ENCODE peak calls at places on chromosomes 3 and 15, in eight cellular contexts. I is NAMALWA, K is ecto neural progenitor cell, O is GM19239, E is amniotic stem cell, C is GDM1, W is NCI-H460, V is foreskin fibroblast. Q is an unnamed sample.

GRCh38 chr3:16090013-16090412 is 84.5 kb upstream of the GALNT15 start:
- DNase-seq in W (no peak), E (peak; percentile 92), K (no peak), V (peak; percentile 97), I (no peak), O (no peak), C (no peak), Q (peak; percentile 94)

GRCh38 chr3:70583682-70584081 is 271.2 kb upstream of the MDFIC2 start:
- DNase-seq in V (no peak), K (no peak), O (no peak), I (no peak), E (no peak), C (no peak), W (no peak), Q (no peak)

GRCh38 chr3:123536153-123536895 is 48.5 kb downstream of the HACD2 start:
- DNase-seq in C (no peak), W (no peak), I (no peak), K (no peak), O (no peak), V (no peak), E (no peak), Q (no peak)

GRCh38 chr3:12900885-12901411 is 59.6 kb upstream of the RPL32 start:
- DNase-seq in E (no peak), W (no peak), C (no peak), O (no peak), K (no peak), V (no peak), I (no peak), Q (no peak)

GRCh38 chr15:81809543-81809942 is 236.3 kb downstream of the MEX3B start:
- DNase-seq in E (no peak), I (peak; percentile 77), O (no peak), V (no peak), W (no peak), K (no peak), C (peak; percentile 64), Q (peak; percentile 8)

GRCh38 chr15:38696120-38696727 is 131.6 kb upstream of the RASGRP1 start:
- DNase-seq in E (no peak), V (peak; percentile 20), C (peak; percentile 94), K (no peak), O (no peak), W (no peak), I (no peak), Q (no peak)

GRCh38 chr3:16279010-16279409 is 14.0 kb downstream of the OXNAD1 start:
- DNase-seq in O (no peak), W (no peak), E (no peak), V (no peak), I (no peak), C (no peak), K (no peak), Q (no peak)

GRCh38 chr15:74954515-74954914 is 2.1 kb downstream of the RPP25 start:
- DNase-seq in O (no peak), I (peak; percentile 38), K (peak; percentile 54), V (peak; percentile 38), W (no peak), C (no peak), E (peak; percentile 10), Q (no peak)

GRCh38 chr15:99511865-99512632 is 53.7 kb upstream of the MEF2A start:
- DNase-seq in K (no peak), I (peak; percentile 99), E (no peak), W (no peak), C (peak; percentile 17), O (no peak), V (no peak), Q (no peak)

GRCh38 chr3:177679568-177680441 is 482.5 kb upstream of the TBL1XR1 start:
- DNase-seq in V (peak; percentile 53), W (no peak), C (peak; percentile 56), I (no peak), O (no peak), E (no peak), K (no peak), Q (peak; percentile 16)

GRCh38 chr3:26622634-26623408 is at the start of gene LRRC3B:
- DNase-seq in O (no peak), C (no peak), E (no peak), I (no peak), W (no peak), K (peak; percentile 83), V (no peak), Q (no peak)

GRCh38 chr15:99507016-99507731 is 58.6 kb upstream of the MEF2A start:
- DNase-seq in E (no peak), O (no peak), V (peak; percentile 50), I (peak; percentile 71), C (no peak), K (no peak), W (no peak), Q (peak; percentile 34)

GRCh38 chr15:70752142-70752754 is 11.1 kb downstream of the UACA start:
- DNase-seq in W (no peak), E (no peak), I (peak; percentile 30), K (no peak), C (no peak), O (no peak), V (no peak), Q (no peak)

GRCh38 chr15:65069779-65070546 is 2.2 kb upstream of the RASL12 start:
- DNase-seq in E (no peak), K (no peak), C (no peak), I (no peak), V (no peak), O (no peak), W (no peak), Q (no peak)

GRCh38 chr15:69213786-69214185 is 53.4 kb downstream of the GLCE start:
- DNase-seq in C (no peak), E (no peak), I (no peak), V (no peak), K (no peak), W (no peak), O (no peak), Q (no peak)

GRCh38 chr3:84738101-84738500 is 220.7 kb upstream of the CADM2 start:
- DNase-seq in O (no peak), C (no peak), V (no peak), K (no peak), I (no peak), E (no peak), W (no peak), Q (no peak)

GRCh38 chr3:188948658-188949400 is 222.9 kb upstream of the TPRG1 start:
- DNase-seq in I (no peak), K (no peak), V (peak; percentile 96), O (no peak), W (peak; percentile 53), C (peak; percentile 24), E (peak; percentile 25), Q (peak; percentile 92)

GRCh38 chr3:45055411-45056143 is 29.5 kb downstream of the CLEC3B start:
- DNase-seq in E (no peak), W (peak; percentile 58), K (no peak), O (no peak), C (peak; percentile 4), I (peak; percentile 49), V (peak; percentile 80), Q (peak; percentile 72)

GRCh38 chr3:177824190-177824786 is 627.0 kb upstream of the TBL1XR1 start:
- DNase-seq in I (no peak), C (no peak), K (no peak), W (peak; percentile 21), E (peak; percentile 14), V (peak; percentile 27), O (no peak), Q (no peak)

GRCh38 chr3:160564205-160564922 is 1.0 kb downstream of the KPNA4 start:
- DNase-seq in E (no peak), C (no peak), V (no peak), W (no peak), O (no peak), I (peak; percentile 51), K (no peak), Q (no peak)

GRCh38 chr3:49387721-49388120 is 24.1 kb downstream of the RHOA start:
- DNase-seq in O (no peak), C (no peak), E (no peak), W (no peak), I (no peak), V (peak; percentile 21), K (no peak), Q (no peak)

GRCh38 chr15:38085931-38086562 is 151.6 kb downstream of the TMCO5A start:
- DNase-seq in E (no peak), O (no peak), K (no peak), I (no peak), V (no peak), W (no peak), C (no peak), Q (no peak)

GRCh38 chr15:79161837-79162508 is 71.4 kb upstream of the RASGRF1 start:
- DNase-seq in E (no peak), W (no peak), V (no peak), I (no peak), C (no peak), O (no peak), K (no peak), Q (no peak)

GRCh38 chr3:156865732-156866131 is 39.6 kb downstream of the LEKR1 start:
- DNase-seq in K (no peak), W (no peak), E (no peak), V (peak; percentile 35), I (no peak), O (no peak), C (no peak), Q (peak; percentile 1)

GRCh38 chr15:99706557-99707303 is 26.5 kb downstream of the LYSMD4 start:
- DNase-seq in W (no peak), C (no peak), V (no peak), E (no peak), I (no peak), K (no peak), O (no peak), Q (no peak)

GRCh38 chr15:25790003-25790660 is 73.0 kb downstream of the ATP10A start:
- DNase-seq in I (no peak), C (no peak), E (peak; percentile 38), O (no peak), K (no peak), W (no peak), V (peak; percentile 92), Q (peak; percentile 81)

GRCh38 chr3:20310629-20311028 is 124.6 kb upstream of the SGO1 start:
- DNase-seq in V (no peak), C (no peak), I (no peak), O (no peak), E (no peak), W (no peak), K (no peak), Q (no peak)

GRCh38 chr15:50068016-50068415 is 51.0 kb downstream of the ATP8B4 start:
- DNase-seq in K (no peak), E (no peak), W (no peak), I (no peak), O (no peak), V (no peak), C (no peak), Q (no peak)

GRCh38 chr3:6921876-6922275 is 61.0 kb downstream of the GRM7 start:
- DNase-seq in C (no peak), W (no peak), O (no peak), I (no peak), V (no peak), E (no peak), K (no peak), Q (no peak)

GRCh38 chr15:72271221-72271620 is 1.1 kb downstream of the PARP6 start:
- DNase-seq in W (no peak), O (no peak), I (no peak), C (no peak), V (no peak), K (no peak), E (no peak), Q (no peak)

GRCh38 chr15:56428821-56429458 is 36.0 kb downstream of the MNS1 start:
- DNase-seq in C (no peak), O (peak; percentile 6), E (no peak), W (peak; percentile 27), V (peak; percentile 6), K (no peak), I (peak; percentile 60), Q (peak; percentile 8)

Q was measured in fibroblast of the conjunctiva.